ENCODE peak calls at places on chromosomes 1 and 21, in ten cellular contexts. I is fibroblast of gingiva, D is Karpas-422, S is choroid plexus epithelial cell, T is lower lobe of right lung, V is neuronal stem cell, H is left lung, A is HS-5, Y is Ammon's horn, W is NCI-H1417. Z is an unnamed sample.

GRCh38 chr1:203142124-203142523 is 14.6 kb downstream of the ADORA1 start:
- DNase-seq in T (no peak), W (no peak), V (no peak), D (no peak), S (no peak), I (no peak), A (no peak), H (no peak), Y (no peak), Z (no peak)

GRCh38 chr1:145892486-145893087 is 6.9 kb upstream of the ANKRD35 start:
- DNase-seq in Y (no peak), V (no peak), S (peak), D (no peak), A (no peak), I (no peak), H (no peak), W (no peak), T (no peak), Z (no peak)

GRCh38 chr1:240258910-240259309 is 167.2 kb downstream of the FMN2 start:
- DNase-seq in S (no peak), A (peak), I (peak), Y (peak), W (no peak), H (no peak), D (no peak), T (no peak), V (no peak), Z (peak)

GRCh38 chr1:248622491-248623106 is 12.3 kb downstream of the OR2T11 start:
- DNase-seq in A (no peak), H (no peak), W (peak), S (peak), Y (peak), T (no peak), D (peak), V (no peak), I (peak), Z (peak)

GRCh38 chr1:114344656-114345055 is 166.3 kb downstream of the TRIM33 start:
- DNase-seq in D (no peak), I (no peak), S (no peak), W (no peak), V (no peak), Y (no peak), A (no peak), H (no peak), T (no peak), Z (no peak)

GRCh38 chr1:230163205-230163604 is 96.2 kb downstream of the GALNT2 start:
- DNase-seq in A (peak), S (peak), T (no peak), W (no peak), V (no peak), H (no peak), I (peak), Y (no peak), D (no peak), Z (peak)

GRCh38 chr1:175208773-175209492 is 16.4 kb upstream of the KIAA0040 start:
- DNase-seq in V (no peak), Y (no peak), T (no peak), H (no peak), S (no peak), A (no peak), D (peak), W (peak), I (no peak), Z (no peak)

GRCh38 chr1:121471517-121471916 is 286.7 kb downstream of the SRGAP2C start:
- DNase-seq in I (no peak), T (no peak), S (no peak), V (no peak), Y (no peak), A (no peak), H (no peak), D (no peak), W (no peak), Z (no peak)

GRCh38 chr1:36114371-36114770 is 10.7 kb downstream of the COL8A2 start:
- DNase-seq in V (no peak), H (no peak), W (no peak), Y (no peak), T (no peak), I (no peak), D (no peak), A (no peak), S (no peak), Z (no peak)

GRCh38 chr1:236091933-236092318 is 27.0 kb upstream of the NID1 start:
- DNase-seq in V (no peak), H (no peak), D (no peak), S (no peak), T (no peak), W (no peak), Y (no peak), A (no peak), I (no peak), Z (no peak)

GRCh38 chr21:45831991-45832740 is 149.4 kb upstream of the COL6A1 start:
- DNase-seq in T (no peak), S (peak), H (no peak), I (peak), W (no peak), V (no peak), A (no peak), Y (no peak), D (no peak), Z (no peak)

GRCh38 chr1:933603-933940 is 9.8 kb downstream of the SAMD11 start:
- DNase-seq in W (peak), H (no peak), A (no peak), V (no peak), D (no peak), I (no peak), S (no peak), T (no peak), Y (no peak), Z (no peak)

GRCh38 chr1:57403201-57403600 is 20.7 kb downstream of the DAB1 start:
- DNase-seq in W (no peak), S (no peak), A (no peak), I (no peak), Y (no peak), T (no peak), D (no peak), V (no peak), H (no peak), Z (no peak)

Z was measured in non-pigmented ciliary epithelial cell.